ENCODE peak calls at places on chromosomes 11 and 22, in seven cellular contexts. One of them, this sample, is unnamed.

GRCh38 chr22:47370448-47371262 is 608.2 kb downstream of the TBC1D22A start:
- DNase-seq in colonic mucosa: peak
- DNase-seq in GM23248: no peak
- DNase-seq in fibroblast of lung: no peak
- DNase-seq in IMR-90: no peak
- DNase-seq in SK-N-SH: peak
- DNase-seq in Karpas-422: no peak
- DNase-seq in this sample: no peak

GRCh38 chr22:42060489-42060888 is 10.1 kb downstream of the NAGA start:
- DNase-seq in colonic mucosa: peak
- DNase-seq in GM23248: no peak
- DNase-seq in fibroblast of lung: no peak
- DNase-seq in IMR-90: no peak
- DNase-seq in SK-N-SH: no peak
- DNase-seq in Karpas-422: no peak
- DNase-seq in this sample: no peak

GRCh38 chr22:46149493-46149997 is 781 bp upstream of the PPARA start:
- DNase-seq in colonic mucosa: peak
- DNase-seq in GM23248: peak
- DNase-seq in fibroblast of lung: no peak
- DNase-seq in IMR-90: no peak
- DNase-seq in SK-N-SH: no peak
- DNase-seq in Karpas-422: peak
- DNase-seq in this sample: peak

GRCh38 chr22:22941831-22942510 is 54.4 kb downstream of the IGLL5 start:
- DNase-seq in colonic mucosa: peak
- DNase-seq in GM23248: no peak
- DNase-seq in fibroblast of lung: no peak
- DNase-seq in IMR-90: no peak
- DNase-seq in SK-N-SH: no peak
- DNase-seq in Karpas-422: no peak
- DNase-seq in this sample: no peak

GRCh38 chr22:24443668-24444067 is 16.3 kb downstream of the ADORA2A start:
- DNase-seq in colonic mucosa: no peak
- DNase-seq in GM23248: no peak
- DNase-seq in fibroblast of lung: no peak
- DNase-seq in IMR-90: no peak
- DNase-seq in SK-N-SH: no peak
- DNase-seq in Karpas-422: peak
- DNase-seq in this sample: no peak

GRCh38 chr11:62649486-62649885 is 3.1 kb upstream of the GANAB start:
- DNase-seq in colonic mucosa: no peak
- DNase-seq in GM23248: no peak
- DNase-seq in fibroblast of lung: no peak
- DNase-seq in IMR-90: no peak
- DNase-seq in SK-N-SH: no peak
- DNase-seq in Karpas-422: no peak
- DNase-seq in this sample: no peak

GRCh38 chr11:100830295-100830694 is 143.2 kb downstream of the ARHGAP42 start:
- DNase-seq in colonic mucosa: no peak
- DNase-seq in GM23248: no peak
- DNase-seq in fibroblast of lung: peak
- DNase-seq in IMR-90: no peak
- DNase-seq in SK-N-SH: no peak
- DNase-seq in Karpas-422: no peak
- DNase-seq in this sample: no peak

GRCh38 chr11:119479685-119480275 is 56.8 kb upstream of the THY1 start:
- DNase-seq in colonic mucosa: no peak
- DNase-seq in GM23248: peak
- DNase-seq in fibroblast of lung: peak
- DNase-seq in IMR-90: peak
- DNase-seq in SK-N-SH: no peak
- DNase-seq in Karpas-422: no peak
- DNase-seq in this sample: no peak

GRCh38 chr22:45949258-45949870 is 27.6 kb downstream of the WNT7B start:
- DNase-seq in colonic mucosa: no peak
- DNase-seq in GM23248: no peak
- DNase-seq in fibroblast of lung: no peak
- DNase-seq in IMR-90: no peak
- DNase-seq in SK-N-SH: no peak
- DNase-seq in Karpas-422: no peak
- DNase-seq in this sample: no peak

DNA sequence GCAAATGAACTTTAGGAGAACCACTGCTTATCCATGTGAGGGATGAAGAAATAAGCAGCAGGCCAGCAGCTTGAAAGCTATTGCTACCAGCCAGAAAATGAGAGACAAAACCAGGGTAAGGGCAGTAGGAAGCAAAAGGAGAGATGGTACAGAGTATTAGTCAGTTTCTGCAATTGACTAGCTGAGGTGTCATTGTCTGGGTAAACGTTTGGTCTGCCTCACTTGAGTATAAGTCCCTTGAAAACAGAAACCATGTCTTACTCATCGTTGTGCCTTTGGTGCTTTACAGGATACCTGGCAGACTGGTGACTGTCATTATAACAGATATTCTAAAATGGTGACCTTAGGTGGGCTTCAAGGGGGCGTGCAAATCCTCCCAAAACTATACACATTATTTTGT is 63.9 kb upstream of the USP47 start:
- DNase-seq in colonic mucosa: no peak
- DNase-seq in GM23248: no peak
- DNase-seq in fibroblast of lung: no peak
- DNase-seq in IMR-90: no peak
- DNase-seq in SK-N-SH: no peak
- DNase-seq in Karpas-422: no peak
- DNase-seq in this sample: no peak
- H3K9ac ChIP-seq in colonic mucosa: no peak
- H3K9ac ChIP-seq in GM23248: no peak
- H3K9ac ChIP-seq in fibroblast of lung: no peak
- H3K9ac ChIP-seq in IMR-90: no peak
- H3K9ac ChIP-seq in SK-N-SH: no peak
- H3K9ac ChIP-seq in Karpas-422: no peak
- H3K9ac ChIP-seq in this sample: no peak

DNA sequence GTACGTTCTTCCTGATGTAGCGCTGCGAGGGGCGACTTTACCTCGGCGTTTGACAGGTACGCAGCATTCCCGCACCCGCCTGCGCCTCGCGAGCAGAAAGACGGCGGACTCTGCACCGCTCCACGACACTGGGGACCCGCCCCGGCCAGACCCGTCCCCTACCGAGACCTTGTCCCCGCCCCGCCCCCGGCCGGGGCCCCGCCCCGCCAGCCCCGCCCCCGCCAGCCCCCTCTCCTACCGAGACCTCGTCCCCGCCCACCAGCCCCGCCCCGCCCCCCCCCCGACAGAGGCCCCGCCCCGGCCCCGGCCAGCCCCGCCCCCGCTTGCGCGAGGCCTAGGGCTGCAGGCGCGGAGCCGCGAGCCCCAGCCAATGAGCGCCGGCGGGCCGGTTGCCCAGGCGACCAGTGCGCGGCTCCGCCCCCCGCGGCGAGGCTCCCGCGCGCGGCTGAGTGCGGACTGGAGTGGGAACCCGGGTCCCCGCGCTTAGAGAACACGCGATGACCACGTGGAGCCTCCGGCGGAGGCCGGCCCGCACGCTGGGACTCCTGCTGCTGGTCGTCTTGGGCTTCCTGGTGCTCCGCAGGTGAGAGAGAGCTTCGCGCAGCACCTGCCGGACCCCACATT is at the start of gene GLB1L2:
- DNase-seq in colonic mucosa: peak
- DNase-seq in GM23248: peak
- DNase-seq in fibroblast of lung: peak
- DNase-seq in IMR-90: no peak
- DNase-seq in SK-N-SH: peak
- DNase-seq in Karpas-422: no peak
- DNase-seq in this sample: peak
- H3K9ac ChIP-seq in colonic mucosa: peak
- H3K9ac ChIP-seq in GM23248: no peak
- H3K9ac ChIP-seq in fibroblast of lung: no peak
- H3K9ac ChIP-seq in IMR-90: no peak
- H3K9ac ChIP-seq in SK-N-SH: no peak
- H3K9ac ChIP-seq in Karpas-422: no peak
- H3K9ac ChIP-seq in this sample: no peak

DNA sequence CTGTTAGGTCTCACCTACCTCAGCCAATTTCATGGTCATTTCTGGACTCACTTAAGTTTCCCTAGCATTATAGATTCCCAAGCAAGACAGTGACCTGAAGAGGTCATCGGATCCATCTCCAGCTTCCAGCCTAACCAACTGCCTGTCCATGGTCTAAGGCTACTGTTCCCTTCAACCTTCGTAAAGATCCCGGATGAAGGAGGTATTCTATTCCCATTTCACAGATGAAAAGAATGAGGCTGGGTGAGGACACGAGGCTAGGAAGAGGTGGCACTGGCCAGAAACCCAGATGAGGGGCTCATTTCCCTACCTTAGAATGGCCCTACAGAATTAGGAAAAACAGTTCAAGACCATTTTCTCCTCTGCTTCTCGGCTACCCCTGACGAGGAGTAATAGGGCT is 31.3 kb upstream of the DRD2 start:
- DNase-seq in colonic mucosa: no peak
- DNase-seq in GM23248: no peak
- DNase-seq in fibroblast of lung: no peak
- DNase-seq in IMR-90: no peak
- DNase-seq in SK-N-SH: no peak
- DNase-seq in Karpas-422: no peak
- DNase-seq in this sample: no peak
- H3K9ac ChIP-seq in colonic mucosa: no peak
- H3K9ac ChIP-seq in GM23248: peak
- H3K9ac ChIP-seq in fibroblast of lung: no peak
- H3K9ac ChIP-seq in IMR-90: no peak
- H3K9ac ChIP-seq in SK-N-SH: no peak
- H3K9ac ChIP-seq in Karpas-422: no peak
- H3K9ac ChIP-seq in this sample: no peak

GRCh38 chr11:111777094-111778046 is 11.2 kb upstream of the PPP2R1B start:
- DNase-seq in colonic mucosa: peak
- DNase-seq in GM23248: peak
- DNase-seq in fibroblast of lung: peak
- DNase-seq in IMR-90: peak
- DNase-seq in SK-N-SH: peak
- DNase-seq in Karpas-422: peak
- DNase-seq in this sample: peak
- H3K9ac ChIP-seq in colonic mucosa: no peak
- H3K9ac ChIP-seq in GM23248: no peak
- H3K9ac ChIP-seq in fibroblast of lung: no peak
- H3K9ac ChIP-seq in IMR-90: no peak
- H3K9ac ChIP-seq in SK-N-SH: no peak
- H3K9ac ChIP-seq in Karpas-422: peak
- H3K9ac ChIP-seq in this sample: peak

GRCh38 chr11:10678106-10678505 is 15.4 kb downstream of the IRAG1 start:
- DNase-seq in colonic mucosa: no peak
- DNase-seq in GM23248: no peak
- DNase-seq in fibroblast of lung: no peak
- DNase-seq in IMR-90: no peak
- DNase-seq in SK-N-SH: no peak
- DNase-seq in Karpas-422: no peak
- DNase-seq in this sample: no peak

GRCh38 chr11:10674991-10675440 is 18.5 kb downstream of the IRAG1 start:
- DNase-seq in colonic mucosa: no peak
- DNase-seq in GM23248: peak
- DNase-seq in fibroblast of lung: no peak
- DNase-seq in IMR-90: no peak
- DNase-seq in SK-N-SH: no peak
- DNase-seq in Karpas-422: no peak
- DNase-seq in this sample: no peak

GRCh38 chr11:10673476-10674062 is 20.0 kb downstream of the IRAG1 start:
- DNase-seq in colonic mucosa: no peak
- DNase-seq in GM23248: no peak
- DNase-seq in fibroblast of lung: no peak
- DNase-seq in IMR-90: peak
- DNase-seq in SK-N-SH: no peak
- DNase-seq in Karpas-422: no peak
- DNase-seq in this sample: no peak

GRCh38 chr11:10670099-10670498 is 23.5 kb downstream of the IRAG1 start:
- DNase-seq in colonic mucosa: no peak
- DNase-seq in GM23248: no peak
- DNase-seq in fibroblast of lung: no peak
- DNase-seq in IMR-90: no peak
- DNase-seq in SK-N-SH: no peak
- DNase-seq in Karpas-422: no peak
- DNase-seq in this sample: no peak

GRCh38 chr11:10674440-10674855 is 19.1 kb downstream of the IRAG1 start:
- DNase-seq in colonic mucosa: no peak
- DNase-seq in GM23248: peak
- DNase-seq in fibroblast of lung: no peak
- DNase-seq in IMR-90: no peak
- DNase-seq in SK-N-SH: no peak
- DNase-seq in Karpas-422: no peak
- DNase-seq in this sample: no peak
- H3K9ac ChIP-seq in colonic mucosa: no peak
- H3K9ac ChIP-seq in GM23248: peak
- H3K9ac ChIP-seq in fibroblast of lung: peak
- H3K9ac ChIP-seq in IMR-90: peak
- H3K9ac ChIP-seq in SK-N-SH: no peak
- H3K9ac ChIP-seq in Karpas-422: no peak
- H3K9ac ChIP-seq in this sample: peak

GRCh38 chr11:113124578-113124977 is 163.4 kb downstream of the NCAM1 start:
- DNase-seq in colonic mucosa: no peak
- DNase-seq in GM23248: no peak
- DNase-seq in fibroblast of lung: no peak
- DNase-seq in IMR-90: no peak
- DNase-seq in SK-N-SH: no peak
- DNase-seq in Karpas-422: no peak
- DNase-seq in this sample: no peak
- H3K9ac ChIP-seq in colonic mucosa: no peak
- H3K9ac ChIP-seq in GM23248: no peak
- H3K9ac ChIP-seq in fibroblast of lung: no peak
- H3K9ac ChIP-seq in IMR-90: no peak
- H3K9ac ChIP-seq in SK-N-SH: no peak
- H3K9ac ChIP-seq in Karpas-422: no peak
- H3K9ac ChIP-seq in this sample: no peak

DNA sequence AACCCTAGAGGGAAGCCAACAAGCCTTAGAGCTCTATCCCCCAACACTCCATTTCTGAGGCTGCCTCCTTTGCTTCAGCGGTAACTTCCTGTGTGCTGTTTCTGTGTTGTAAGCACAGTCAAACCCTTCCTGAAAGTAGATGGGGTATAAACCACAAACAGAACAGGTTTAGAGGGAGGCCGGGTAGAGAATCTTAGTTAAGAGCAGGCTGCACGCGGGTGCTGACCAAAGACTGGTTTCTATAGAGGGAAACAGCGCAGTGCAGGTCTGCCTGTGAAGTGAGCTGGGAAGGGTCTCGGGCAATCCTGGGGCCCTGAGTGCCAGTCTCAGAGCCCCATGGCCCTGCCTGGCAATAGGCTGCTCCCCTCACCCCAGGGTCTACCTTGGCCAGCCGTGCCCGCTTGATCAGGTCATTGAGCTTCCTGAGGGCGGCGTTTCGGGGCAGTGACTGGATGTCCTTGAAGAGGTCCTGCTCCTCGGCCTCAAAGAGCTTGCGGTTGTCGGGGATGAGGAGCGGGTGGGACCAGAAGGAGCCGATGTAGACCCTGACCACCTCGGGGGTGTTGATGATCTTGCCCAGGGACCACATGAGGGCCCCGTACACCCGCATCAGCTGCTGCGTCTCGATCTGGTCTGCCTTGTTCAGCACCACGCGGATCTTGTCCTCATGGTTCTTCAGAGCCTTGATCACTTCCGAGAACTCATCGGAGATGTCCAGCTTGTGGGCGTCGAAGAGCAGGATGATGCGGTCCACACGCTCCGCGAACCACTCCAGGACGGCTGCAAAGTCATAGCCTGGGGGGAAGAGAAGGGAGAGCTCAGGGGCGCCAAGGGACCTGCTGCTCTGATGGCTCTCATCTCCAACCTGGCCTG is 15.3 kb upstream of the CDC42BPG start:
- DNase-seq in colonic mucosa: no peak
- DNase-seq in GM23248: no peak
- DNase-seq in fibroblast of lung: no peak
- DNase-seq in IMR-90: no peak
- DNase-seq in SK-N-SH: no peak
- DNase-seq in Karpas-422: no peak
- DNase-seq in this sample: no peak
- H3K9ac ChIP-seq in colonic mucosa: peak
- H3K9ac ChIP-seq in GM23248: no peak
- H3K9ac ChIP-seq in fibroblast of lung: no peak
- H3K9ac ChIP-seq in IMR-90: no peak
- H3K9ac ChIP-seq in SK-N-SH: no peak
- H3K9ac ChIP-seq in Karpas-422: no peak
- H3K9ac ChIP-seq in this sample: no peak

This sample was measured in adipocyte.